ENCODE peak calls at places on chromosome 1, in four cellular contexts. B is EH, N is occipital lobe, T is 8988T. D is an unnamed sample.

GRCh38 chr1:209655832-209656231 is 3.6 kb upstream of the LAMB3 start:
- DNase-seq in N (no peak), B (no peak), T (no peak), D (no peak)

GRCh38 chr1:160236806-160237205 is 25.5 kb downstream of the DCAF8 start:
- DNase-seq in T (no peak), B (no peak), N (no peak), D (no peak)

GRCh38 chr1:30360281-30360680 is 363.1 kb downstream of the MATN1 start:
- DNase-seq in T (no peak), B (no peak), N (no peak), D (no peak)

GRCh38 chr1:56798053-56798471 is 21.1 kb downstream of the FYB2 start:
- DNase-seq in N (no peak), B (peak), T (no peak), D (peak)

GRCh38 chr1:17725084-17725718 is 29.9 kb upstream of the ACTL8 start:
- DNase-seq in N (no peak), B (no peak), T (no peak), D (no peak)

GRCh38 chr1:22712502-22713271 is 2.0 kb downstream of the EPHB2 start:
- DNase-seq in B (no peak), T (peak), N (no peak), D (peak)

GRCh38 chr1:213287987-213288386 is 236.9 kb downstream of the RPS6KC1 start:
- DNase-seq in B (no peak), N (no peak), T (no peak), D (no peak)

GRCh38 chr1:90616395-90616794 is 100.7 kb downstream of the BARHL2 start:
- DNase-seq in B (no peak), T (no peak), N (no peak), D (no peak)

GRCh38 chr1:233393926-233394680 is 66.6 kb downstream of the MAP3K21 start:
- DNase-seq in T (no peak), N (no peak), B (no peak), D (no peak)

GRCh38 chr1:166905930-166906329 is 29.9 kb upstream of the TADA1 start:
- DNase-seq in B (peak), N (no peak), T (no peak), D (peak)

GRCh38 chr1:182259229-182259872 is 132.2 kb downstream of the GLUL start:
- DNase-seq in B (peak), N (no peak), T (no peak), D (peak)

GRCh38 chr1:41479000-41479807 is 5.3 kb downstream of the EDN2 start:
- DNase-seq in B (peak), T (no peak), N (no peak), D (no peak)

D was measured in mesenchymal stem cell.